ENCODE peak calls at places on chromosomes 5 and 9, in five cellular contexts. T is activated T-helper 1 cell treated with Interleukin-2 at 50 U/mL for 16 hours, B is Daoy, E is posterior cingulate gyrus, L is cardiac fibroblast. D is an unnamed sample.

GRCh38 chr5:856531-857425 is 6.0 kb upstream of the ZDHHC11 start:
- DNase-seq in B (no peak), E (no peak), T (no peak), L (no peak), D (no peak)

GRCh38 chr9:17578577-17578910 is 322 bp upstream of the SH3GL2 start:
- DNase-seq in B (no peak), E (no peak), L (no peak), T (no peak), D (no peak)

GRCh38 chr5:89287964-89288363 is 405.0 kb upstream of the MEF2C start:
- DNase-seq in L (no peak), B (no peak), T (no peak), E (no peak), D (no peak)

GRCh38 chr9:4548796-4549725 is 58.8 kb downstream of the SLC1A1 start:
- DNase-seq in B (peak), T (no peak), L (peak), E (no peak), D (peak)

GRCh38 chr9:120443489-120443888 is 136.5 kb downstream of the CDK5RAP2 start:
- DNase-seq in E (no peak), T (no peak), L (peak), B (peak), D (no peak)

GRCh38 chr9:27485158-27485557 is 38.9 kb upstream of the IFNK start:
- DNase-seq in L (no peak), B (no peak), T (no peak), E (no peak), D (no peak)

GRCh38 chr9:27519466-27520465 is 4.3 kb upstream of the IFNK start:
- DNase-seq in T (no peak), L (no peak), E (no peak), B (peak), D (no peak)

GRCh38 chr5:172010278-172010677 is 3.8 kb upstream of the FBXW11 start:
- DNase-seq in B (peak), E (no peak), L (peak), T (no peak), D (peak)

GRCh38 chr5:157519579-157520253 is 55.9 kb downstream of the ADAM19 start:
- DNase-seq in L (no peak), T (no peak), B (no peak), E (no peak), D (no peak)

GRCh38 chr5:176837707-176838115 is 27.4 kb downstream of the UNC5A start:
- DNase-seq in E (no peak), B (peak), T (peak), L (peak), D (peak)

D was measured in dermis blood vessel endothelial cell.